ENCODE peak calls at places on chromosomes 16 and 17, in ten cellular contexts. One of them, this sample, is unnamed.
A peak's percentile ranks its signal among the peaks of the same experiment; 100 is the strongest.

GRCh38 chr17:39213852-39214251 is 11.9 kb downstream of the STAC2 start:
- DNase-seq in stomach: peak; percentile 33
- DNase-seq in H54: peak; percentile 96
- DNase-seq in adrenal gland: peak; percentile 88
- DNase-seq in esophagus squamous epithelium: no peak
- DNase-seq in body of pancreas: no peak
- DNase-seq in uterus: no peak
- DNase-seq in right lobe of liver: no peak
- DNase-seq in Peyer's patch: no peak
- DNase-seq in A549: peak; percentile 76
- DNase-seq in this sample: no peak

GRCh38 chr17:57051886-57052342 is 33.1 kb upstream of the AKAP1 start:
- DNase-seq in esophagus squamous epithelium: no peak
- DNase-seq in stomach: no peak
- DNase-seq in A549: no peak
- DNase-seq in Peyer's patch: no peak
- DNase-seq in H54: no peak
- DNase-seq in body of pancreas: no peak
- DNase-seq in right lobe of liver: no peak
- DNase-seq in adrenal gland: no peak
- DNase-seq in uterus: no peak
- DNase-seq in this sample: no peak

GRCh38 chr17:77963441-77963840 is 4.9 kb downstream of the TNRC6C start:
- DNase-seq in H54: peak; percentile 57
- DNase-seq in uterus: no peak
- DNase-seq in right lobe of liver: no peak
- DNase-seq in A549: no peak
- DNase-seq in esophagus squamous epithelium: no peak
- DNase-seq in Peyer's patch: peak; percentile 44
- DNase-seq in body of pancreas: peak; percentile 54
- DNase-seq in adrenal gland: peak; percentile 83
- DNase-seq in stomach: no peak
- DNase-seq in this sample: peak; percentile 38

GRCh38 chr16:48413291-48413690 is 28.1 kb upstream of the SIAH1 start:
- DNase-seq in right lobe of liver: no peak
- DNase-seq in stomach: no peak
- DNase-seq in adrenal gland: no peak
- DNase-seq in esophagus squamous epithelium: no peak
- DNase-seq in Peyer's patch: no peak
- DNase-seq in body of pancreas: no peak
- DNase-seq in A549: no peak
- DNase-seq in uterus: no peak
- DNase-seq in H54: no peak
- DNase-seq in this sample: no peak

GRCh38 chr17:933168-934083 is 46.1 kb downstream of the NXN start:
- DNase-seq in stomach: peak; percentile 46
- DNase-seq in A549: peak; percentile 89
- DNase-seq in esophagus squamous epithelium: no peak
- DNase-seq in body of pancreas: peak; percentile 63
- DNase-seq in right lobe of liver: no peak
- DNase-seq in Peyer's patch: no peak
- DNase-seq in H54: peak; percentile 76
- DNase-seq in adrenal gland: peak; percentile 37
- DNase-seq in uterus: no peak
- DNase-seq in this sample: peak; percentile 77

GRCh38 chr17:18978655-18979054 is 25.9 kb downstream of the FAM83G start:
- DNase-seq in esophagus squamous epithelium: no peak
- DNase-seq in H54: no peak
- DNase-seq in body of pancreas: no peak
- DNase-seq in stomach: no peak
- DNase-seq in uterus: no peak
- DNase-seq in right lobe of liver: no peak
- DNase-seq in A549: no peak
- DNase-seq in Peyer's patch: no peak
- DNase-seq in adrenal gland: no peak
- DNase-seq in this sample: no peak

GRCh38 chr17:43405861-43406260 is 7.1 kb downstream of the ARL4D start:
- DNase-seq in uterus: no peak
- DNase-seq in stomach: no peak
- DNase-seq in A549: no peak
- DNase-seq in right lobe of liver: no peak
- DNase-seq in esophagus squamous epithelium: no peak
- DNase-seq in H54: no peak
- DNase-seq in body of pancreas: no peak
- DNase-seq in adrenal gland: no peak
- DNase-seq in Peyer's patch: no peak
- DNase-seq in this sample: no peak

GRCh38 chr17:83186751-83187421 is 107.5 kb downstream of the METRNL start:
- DNase-seq in stomach: no peak
- DNase-seq in Peyer's patch: peak; percentile 1
- DNase-seq in H54: no peak
- DNase-seq in esophagus squamous epithelium: no peak
- DNase-seq in uterus: no peak
- DNase-seq in right lobe of liver: peak; percentile 30
- DNase-seq in body of pancreas: peak; percentile 1
- DNase-seq in adrenal gland: no peak
- DNase-seq in A549: no peak
- DNase-seq in this sample: no peak

GRCh38 chr16:79347176-79347715 is 253.3 kb downstream of the MAF start:
- DNase-seq in esophagus squamous epithelium: no peak
- DNase-seq in H54: no peak
- DNase-seq in right lobe of liver: no peak
- DNase-seq in uterus: no peak
- DNase-seq in stomach: no peak
- DNase-seq in body of pancreas: no peak
- DNase-seq in adrenal gland: no peak
- DNase-seq in Peyer's patch: no peak
- DNase-seq in A549: no peak
- DNase-seq in this sample: no peak

GRCh38 chr16:79370736-79371135 is 229.8 kb downstream of the MAF start:
- DNase-seq in stomach: no peak
- DNase-seq in A549: no peak
- DNase-seq in esophagus squamous epithelium: no peak
- DNase-seq in body of pancreas: no peak
- DNase-seq in right lobe of liver: no peak
- DNase-seq in adrenal gland: no peak
- DNase-seq in H54: no peak
- DNase-seq in uterus: no peak
- DNase-seq in Peyer's patch: no peak
- DNase-seq in this sample: no peak

GRCh38 chr16:74608944-74609343 is 2.0 kb upstream of the GLG1 start:
- DNase-seq in Peyer's patch: no peak
- DNase-seq in H54: no peak
- DNase-seq in esophagus squamous epithelium: no peak
- DNase-seq in body of pancreas: no peak
- DNase-seq in uterus: no peak
- DNase-seq in A549: no peak
- DNase-seq in stomach: no peak
- DNase-seq in right lobe of liver: no peak
- DNase-seq in adrenal gland: no peak
- DNase-seq in this sample: no peak

GRCh38 chr17:20063665-20064648 is 54.8 kb downstream of the SPECC1 start:
- DNase-seq in stomach: peak; percentile 48
- DNase-seq in Peyer's patch: peak; percentile 38
- DNase-seq in body of pancreas: peak; percentile 76
- DNase-seq in A549: peak; percentile 91
- DNase-seq in adrenal gland: peak; percentile 82
- DNase-seq in H54: peak; percentile 70
- DNase-seq in esophagus squamous epithelium: no peak
- DNase-seq in uterus: peak; percentile 94
- DNase-seq in right lobe of liver: no peak
- DNase-seq in this sample: peak; percentile 61

GRCh38 chr16:66996324-66996982 is 8.1 kb downstream of the CES4A start:
- DNase-seq in H54: no peak
- DNase-seq in right lobe of liver: peak; percentile 80
- DNase-seq in uterus: peak; percentile 54
- DNase-seq in stomach: peak; percentile 49
- DNase-seq in body of pancreas: peak; percentile 93
- DNase-seq in A549: peak; percentile 42
- DNase-seq in adrenal gland: peak; percentile 66
- DNase-seq in esophagus squamous epithelium: no peak
- DNase-seq in Peyer's patch: no peak
- DNase-seq in this sample: peak; percentile 85

GRCh38 chr17:78717431-78717980 is 64.6 kb downstream of the CYTH1 start:
- DNase-seq in uterus: peak; percentile 28
- DNase-seq in right lobe of liver: peak; percentile 70
- DNase-seq in esophagus squamous epithelium: no peak
- DNase-seq in adrenal gland: peak; percentile 51
- DNase-seq in H54: no peak
- DNase-seq in body of pancreas: peak; percentile 51
- DNase-seq in Peyer's patch: no peak
- DNase-seq in stomach: no peak
- DNase-seq in A549: peak; percentile 64
- DNase-seq in this sample: no peak

GRCh38 chr17:66466933-66467367 is 164.5 kb downstream of the PRKCA start:
- DNase-seq in A549: peak; percentile 97
- DNase-seq in uterus: peak; percentile 54
- DNase-seq in body of pancreas: peak; percentile 39
- DNase-seq in adrenal gland: peak; percentile 46
- DNase-seq in esophagus squamous epithelium: no peak
- DNase-seq in right lobe of liver: no peak
- DNase-seq in stomach: no peak
- DNase-seq in H54: peak; percentile 75
- DNase-seq in Peyer's patch: no peak
- DNase-seq in this sample: no peak
- TF ChIP-seq POLR2A in A549: no peak
- TF ChIP-seq POLR2A in uterus: no peak
- TF ChIP-seq POLR2A in body of pancreas: no peak
- TF ChIP-seq POLR2A in adrenal gland: no peak
- TF ChIP-seq POLR2A in esophagus squamous epithelium: no peak
- TF ChIP-seq POLR2A in right lobe of liver: no peak
- TF ChIP-seq POLR2A in stomach: no peak
- TF ChIP-seq POLR2A in H54: no peak
- TF ChIP-seq POLR2A in Peyer's patch: no peak
- TF ChIP-seq POLR2A in this sample: no peak

DNA sequence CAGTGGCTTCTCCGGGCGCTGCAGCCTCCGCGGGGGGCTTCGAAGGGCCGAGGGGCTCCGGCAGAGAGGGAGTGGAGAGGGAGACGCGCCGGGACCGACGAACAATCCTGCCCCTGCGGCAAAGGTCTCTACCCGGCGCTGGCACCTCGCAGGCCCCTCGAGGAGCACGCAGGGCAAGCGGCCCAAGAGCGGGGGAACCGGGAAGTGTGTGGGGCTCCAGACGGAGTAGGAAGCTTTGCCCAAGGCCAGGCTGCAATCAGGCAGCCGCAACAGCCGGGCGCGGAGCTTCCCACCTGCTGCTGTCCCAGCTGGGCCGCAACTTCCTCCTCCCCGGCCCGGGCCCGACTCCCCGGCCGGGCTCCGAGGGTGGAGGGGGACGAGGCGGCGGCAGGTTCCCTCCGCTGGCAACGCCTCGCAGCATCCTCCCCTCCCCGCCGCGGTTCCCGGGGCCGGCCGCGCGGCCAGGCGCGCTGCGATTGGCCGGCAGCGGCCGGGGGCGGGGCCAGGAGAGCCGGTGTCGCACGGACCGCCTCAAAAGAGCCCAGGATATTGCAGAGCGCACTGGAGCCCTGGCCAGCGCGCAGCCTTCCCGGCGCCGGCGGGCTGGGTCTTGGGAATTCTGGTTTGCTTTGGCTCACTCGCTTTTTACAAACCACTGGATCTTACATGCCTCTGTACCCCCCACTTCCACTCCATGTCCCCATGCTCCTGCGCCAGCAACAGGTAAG is at the start of gene KCNJ2:
- DNase-seq in Peyer's patch: peak; percentile 28
- DNase-seq in H54: peak; percentile 86
- DNase-seq in body of pancreas: peak; percentile 91
- DNase-seq in right lobe of liver: peak; percentile 78
- DNase-seq in stomach: peak; percentile 92
- DNase-seq in adrenal gland: peak; percentile 86
- DNase-seq in uterus: peak; percentile 75
- DNase-seq in A549: peak; percentile 68
- DNase-seq in esophagus squamous epithelium: no peak
- DNase-seq in this sample: peak; percentile 90
- TF ChIP-seq POLR2A in Peyer's patch: peak; percentile 92
- TF ChIP-seq POLR2A in H54: no peak
- TF ChIP-seq POLR2A in body of pancreas: peak; percentile 89
- TF ChIP-seq POLR2A in right lobe of liver: peak; percentile 71
- TF ChIP-seq POLR2A in stomach: no peak
- TF ChIP-seq POLR2A in adrenal gland: peak; percentile 43
- TF ChIP-seq POLR2A in uterus: peak; percentile 63
- TF ChIP-seq POLR2A in A549: peak; percentile 48
- TF ChIP-seq POLR2A in esophagus squamous epithelium: no peak
- TF ChIP-seq POLR2A in this sample: peak; percentile 80

GRCh38 chr17:2406903-2407790 is 6.3 kb upstream of the MNT start:
- DNase-seq in stomach: peak; percentile 69
- DNase-seq in Peyer's patch: no peak
- DNase-seq in H54: peak; percentile 78
- DNase-seq in body of pancreas: peak; percentile 67
- DNase-seq in A549: peak; percentile 89
- DNase-seq in uterus: peak; percentile 75
- DNase-seq in esophagus squamous epithelium: no peak
- DNase-seq in right lobe of liver: peak; percentile 45
- DNase-seq in adrenal gland: peak; percentile 96
- DNase-seq in this sample: no peak
- TF ChIP-seq POLR2A in stomach: no peak
- TF ChIP-seq POLR2A in Peyer's patch: peak; percentile 66
- TF ChIP-seq POLR2A in H54: peak; percentile 18
- TF ChIP-seq POLR2A in body of pancreas: no peak
- TF ChIP-seq POLR2A in A549: no peak
- TF ChIP-seq POLR2A in uterus: peak; percentile 41
- TF ChIP-seq POLR2A in esophagus squamous epithelium: no peak
- TF ChIP-seq POLR2A in right lobe of liver: no peak
- TF ChIP-seq POLR2A in adrenal gland: no peak
- TF ChIP-seq POLR2A in this sample: no peak

DNA sequence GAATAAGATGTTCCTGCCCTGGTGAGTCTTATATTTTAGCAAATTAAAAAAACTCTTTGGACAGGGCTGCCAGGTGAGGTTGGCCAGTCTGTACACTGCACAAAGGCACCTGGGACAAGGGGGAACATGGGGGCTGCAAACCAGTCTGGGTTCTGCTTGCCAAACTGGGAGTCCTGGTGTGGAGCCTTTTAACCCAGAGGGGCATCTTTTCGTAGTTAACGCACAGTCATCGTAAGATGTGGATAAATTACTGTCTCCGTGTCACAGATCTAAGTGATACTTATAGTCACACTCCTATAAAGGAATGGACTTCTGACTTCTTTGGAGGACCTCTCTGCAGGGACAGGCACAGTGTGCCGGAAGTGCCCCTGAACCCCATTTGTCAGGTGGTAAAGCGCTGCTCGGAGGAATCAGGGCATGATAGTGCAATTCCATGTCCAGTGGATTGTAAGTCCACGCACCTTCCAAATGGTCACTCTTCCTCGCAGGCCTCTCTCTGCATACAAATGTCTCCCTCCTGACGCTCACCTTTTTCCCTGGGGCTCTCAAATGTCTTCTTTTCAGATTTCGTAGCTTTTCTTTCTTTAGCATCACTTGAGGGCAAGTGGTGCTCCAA is 14.7 kb downstream of the DEXI start:
- DNase-seq in body of pancreas: no peak
- DNase-seq in esophagus squamous epithelium: no peak
- DNase-seq in A549: no peak
- DNase-seq in Peyer's patch: no peak
- DNase-seq in H54: no peak
- DNase-seq in uterus: no peak
- DNase-seq in stomach: no peak
- DNase-seq in right lobe of liver: no peak
- DNase-seq in adrenal gland: no peak
- DNase-seq in this sample: no peak
- TF ChIP-seq POLR2A in body of pancreas: no peak
- TF ChIP-seq POLR2A in esophagus squamous epithelium: no peak
- TF ChIP-seq POLR2A in A549: no peak
- TF ChIP-seq POLR2A in Peyer's patch: no peak
- TF ChIP-seq POLR2A in H54: no peak
- TF ChIP-seq POLR2A in uterus: no peak
- TF ChIP-seq POLR2A in stomach: no peak
- TF ChIP-seq POLR2A in right lobe of liver: no peak
- TF ChIP-seq POLR2A in adrenal gland: no peak
- TF ChIP-seq POLR2A in this sample: no peak

GRCh38 chr16:88705076-88705684 is 1.0 kb downstream of the RNF166 start:
- DNase-seq in Peyer's patch: peak; percentile 50
- DNase-seq in uterus: no peak
- DNase-seq in esophagus squamous epithelium: no peak
- DNase-seq in right lobe of liver: no peak
- DNase-seq in adrenal gland: peak; percentile 51
- DNase-seq in H54: no peak
- DNase-seq in stomach: no peak
- DNase-seq in A549: no peak
- DNase-seq in body of pancreas: peak; percentile 56
- DNase-seq in this sample: peak; percentile 61
- TF ChIP-seq POLR2A in Peyer's patch: no peak
- TF ChIP-seq POLR2A in uterus: no peak
- TF ChIP-seq POLR2A in esophagus squamous epithelium: no peak
- TF ChIP-seq POLR2A in right lobe of liver: no peak
- TF ChIP-seq POLR2A in adrenal gland: no peak
- TF ChIP-seq POLR2A in H54: no peak
- TF ChIP-seq POLR2A in stomach: no peak
- TF ChIP-seq POLR2A in A549: no peak
- TF ChIP-seq POLR2A in body of pancreas: peak; percentile 39
- TF ChIP-seq POLR2A in this sample: no peak

This sample was measured in thyroid gland.